ENCODE peak calls at places on chromosomes 12 and 14, in five cellular contexts. S is ovary, K is suprapubic skin, M is A549, T is stomach. N is an unnamed sample.

GRCh38 chr14:50666772-50667490 is 1.2 kb downstream of the SAV1 start:
- DNase-seq in S (peak), K (no peak), M (no peak), T (peak), N (no peak)

GRCh38 chr14:31505411-31505810 is 17.6 kb upstream of the GPR33 start:
- DNase-seq in S (no peak), K (no peak), M (no peak), T (no peak), N (no peak)

GRCh38 chr14:102217399-102217798 is 77.7 kb downstream of the WDR20 start:
- DNase-seq in S (no peak), K (no peak), M (no peak), T (no peak), N (no peak)

GRCh38 chr14:80388980-80389711 is 177.8 kb upstream of the DIO2 start:
- DNase-seq in S (no peak), K (no peak), M (peak), T (no peak), N (no peak)

GRCh38 chr12:87469295-87469694 is 559.9 kb downstream of the C12orf50 start:
- DNase-seq in S (no peak), K (no peak), M (no peak), T (no peak), N (no peak)

GRCh38 chr14:99519347-99519881 is 38.2 kb downstream of the CCNK start:
- DNase-seq in S (no peak), K (no peak), M (no peak), T (no peak), N (no peak)

GRCh38 chr12:131675126-131676080 is 35.5 kb upstream of the SFSWAP start:
- DNase-seq in S (no peak), K (peak), M (no peak), T (no peak), N (no peak)

GRCh38 chr12:100128509-100128908 is 14.2 kb downstream of the BLTP3B start:
- DNase-seq in S (no peak), K (no peak), M (peak), T (no peak), N (peak)

GRCh38 chr12:5391638-5392037 is 40.3 kb upstream of the NTF3 start:
- DNase-seq in S (no peak), K (no peak), M (no peak), T (no peak), N (no peak)

GRCh38 chr12:53224268-53224896 is 7.6 kb downstream of the RARG start:
- DNase-seq in S (no peak), K (no peak), M (peak), T (no peak), N (no peak)

GRCh38 chr12:70576341-70577282 is 60.6 kb downstream of the PTPRB start:
- DNase-seq in S (no peak), K (no peak), M (peak), T (no peak), N (no peak)

GRCh38 chr14:30440986-30441385 is 118.0 kb upstream of the G2E3 start:
- DNase-seq in S (no peak), K (no peak), M (no peak), T (no peak), N (no peak)

GRCh38 chr14:106564058-106564643 is 1037.8 kb downstream of the TMEM121 start:
- DNase-seq in S (no peak), K (no peak), M (peak), T (no peak), N (no peak)

GRCh38 chr14:70473825-70474224 is 21.9 kb downstream of the ADAM21 start:
- DNase-seq in S (no peak), K (no peak), M (no peak), T (no peak), N (no peak)

GRCh38 chr12:125453751-125454150 is 388.5 kb downstream of the AACS start:
- DNase-seq in S (no peak), K (no peak), M (no peak), T (no peak), N (no peak)

GRCh38 chr12:107404981-107405380 is 280.6 kb upstream of the PWP1 start:
- DNase-seq in S (no peak), K (no peak), M (peak), T (no peak), N (no peak)

GRCh38 chr14:68944162-68944561 is 34.9 kb downstream of the ACTN1 start:
- DNase-seq in S (no peak), K (no peak), M (no peak), T (no peak), N (no peak)

GRCh38 chr14:24392327-24393098 is 6.3 kb upstream of the NYNRIN start:
- DNase-seq in S (no peak), K (no peak), M (peak), T (no peak), N (no peak)

GRCh38 chr12:100953677-100954076 is 159.1 kb downstream of the ANO4 start:
- DNase-seq in S (no peak), K (no peak), M (no peak), T (no peak), N (no peak)

GRCh38 chr12:24045816-24046257 is 96.4 kb upstream of the SOX5 start:
- DNase-seq in S (no peak), K (no peak), M (no peak), T (no peak), N (no peak)

GRCh38 chr12:122005252-122005651 is 16.4 kb upstream of the BCL7A start:
- DNase-seq in S (no peak), K (no peak), M (no peak), T (no peak), N (no peak)

GRCh38 chr14:63986789-63987533 is 134.2 kb downstream of the SYNE2 start:
- DNase-seq in S (no peak), K (no peak), M (no peak), T (no peak), N (no peak)

GRCh38 chr12:73629893-73630872 is 907.5 kb upstream of the ATXN7L3B start:
- DNase-seq in S (no peak), K (no peak), M (no peak), T (no peak), N (no peak)
- TF ChIP-seq EP300 in S (no peak), K (no peak), M (no peak), T (no peak), N (no peak)

GRCh38 chr12:11202811-11203210 is 16.1 kb upstream of the TAS2R42 start:
- DNase-seq in S (no peak), K (no peak), M (no peak), T (no peak), N (no peak)

GRCh38 chr12:11209098-11209497 is 22.4 kb upstream of the TAS2R42 start:
- DNase-seq in S (no peak), K (no peak), M (no peak), T (no peak), N (no peak)

GRCh38 chr12:11204173-11204572 is 17.4 kb upstream of the TAS2R42 start:
- DNase-seq in S (no peak), K (no peak), M (no peak), T (no peak), N (no peak)
- H3K27ac ChIP-seq in S (no peak), K (no peak), M (no peak), T (no peak), N (no peak)

GRCh38 chr12:120228041-120228290 is 27.1 kb upstream of the RPLP0 start:
- DNase-seq in S (no peak), K (no peak), M (no peak), T (no peak), N (no peak)

GRCh38 chr12:120225852-120226640 is 25.1 kb upstream of the RPLP0 start:
- DNase-seq in S (no peak), K (no peak), M (no peak), T (peak), N (no peak)

GRCh38 chr12:120228291-120229070 is 27.6 kb upstream of the RPLP0 start:
- DNase-seq in S (peak), K (peak), M (peak), T (peak), N (peak)

GRCh38 chr12:120229071-120229582 is 28.2 kb upstream of the RPLP0 start:
- DNase-seq in S (no peak), K (peak), M (no peak), T (no peak), N (no peak)

GRCh38 chr12:120227233-120228040 is 26.5 kb upstream of the RPLP0 start:
- DNase-seq in S (no peak), K (no peak), M (no peak), T (no peak), N (no peak)
- TF ChIP-seq POLR2A in S (no peak), K (no peak), M (no peak), T (no peak), N (no peak)

DNA sequence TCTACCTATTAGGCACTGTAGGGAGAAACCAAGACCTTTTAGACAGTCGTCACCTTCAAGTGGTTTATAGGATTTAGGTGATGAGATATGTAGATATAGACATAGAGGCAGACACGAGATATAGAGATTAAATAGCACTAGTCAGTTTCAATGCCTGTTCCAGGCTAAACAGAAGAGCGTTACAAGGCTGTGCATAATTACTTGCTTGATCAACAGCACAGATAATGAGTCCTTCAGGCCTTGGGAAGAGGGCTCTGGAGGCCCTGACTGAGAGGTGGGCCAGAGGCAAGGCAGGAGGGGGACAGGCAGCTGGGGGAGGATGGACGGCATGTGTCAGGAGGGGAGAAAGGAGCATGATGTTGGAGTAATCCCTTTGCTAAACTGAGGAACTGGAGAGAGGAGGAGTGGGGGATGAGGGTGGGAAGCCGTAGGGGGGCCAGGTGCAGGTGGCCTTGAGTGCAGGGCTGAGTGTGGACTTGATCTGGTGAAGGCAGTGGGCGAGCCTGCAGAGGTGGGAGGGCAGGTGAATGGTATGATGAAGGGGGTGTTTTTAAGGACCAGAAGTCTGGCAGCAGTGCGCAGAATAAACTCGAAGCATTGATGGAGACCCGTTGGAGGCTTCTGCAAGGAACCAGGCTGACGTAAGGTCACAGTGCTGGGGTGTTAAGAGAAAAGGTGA is 43.9 kb upstream of the ATP23 start:
- DNase-seq in S (no peak), K (no peak), M (no peak), T (no peak), N (no peak)
- TF ChIP-seq EP300 in S (no peak), K (no peak), M (no peak), T (no peak), N (no peak)

GRCh38 chr12:116278667-116279066 is 1.2 kb upstream of the MED13L start:
- DNase-seq in S (no peak), K (no peak), M (no peak), T (no peak), N (no peak)

GRCh38 chr12:116280590-116281290 is 3.2 kb upstream of the MED13L start:
- DNase-seq in S (no peak), K (no peak), M (no peak), T (no peak), N (no peak)

GRCh38 chr12:116276433-116277216 is 868 bp downstream of the MED13L start:
- DNase-seq in S (peak), K (peak), M (peak), T (peak), N (peak)

GRCh38 chr12:116277393-116278258 is at the start of gene MED13L:
- DNase-seq in S (peak), K (peak), M (peak), T (peak), N (peak)

DNA sequence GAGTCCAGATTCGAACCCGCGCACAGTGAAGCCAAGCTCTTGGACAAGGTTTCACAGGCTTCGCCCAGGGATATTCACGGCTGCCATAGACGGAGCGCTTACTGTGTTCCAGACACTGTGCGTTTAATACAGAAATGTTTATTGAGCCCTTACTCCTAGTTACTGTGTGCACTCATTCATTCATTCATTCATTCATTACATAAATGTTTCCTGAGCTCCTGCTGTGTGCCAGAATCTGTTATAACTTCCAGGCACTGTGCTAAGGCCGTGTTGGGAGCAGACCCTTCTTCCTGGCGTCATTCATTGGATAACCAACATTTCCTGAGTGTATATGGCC is 734 bp upstream of the MED13L start:
- DNase-seq in S (no peak), K (no peak), M (no peak), T (no peak), N (no peak)
- H3K27ac ChIP-seq in S (no peak), K (peak), M (peak), T (no peak), N (peak)

DNA sequence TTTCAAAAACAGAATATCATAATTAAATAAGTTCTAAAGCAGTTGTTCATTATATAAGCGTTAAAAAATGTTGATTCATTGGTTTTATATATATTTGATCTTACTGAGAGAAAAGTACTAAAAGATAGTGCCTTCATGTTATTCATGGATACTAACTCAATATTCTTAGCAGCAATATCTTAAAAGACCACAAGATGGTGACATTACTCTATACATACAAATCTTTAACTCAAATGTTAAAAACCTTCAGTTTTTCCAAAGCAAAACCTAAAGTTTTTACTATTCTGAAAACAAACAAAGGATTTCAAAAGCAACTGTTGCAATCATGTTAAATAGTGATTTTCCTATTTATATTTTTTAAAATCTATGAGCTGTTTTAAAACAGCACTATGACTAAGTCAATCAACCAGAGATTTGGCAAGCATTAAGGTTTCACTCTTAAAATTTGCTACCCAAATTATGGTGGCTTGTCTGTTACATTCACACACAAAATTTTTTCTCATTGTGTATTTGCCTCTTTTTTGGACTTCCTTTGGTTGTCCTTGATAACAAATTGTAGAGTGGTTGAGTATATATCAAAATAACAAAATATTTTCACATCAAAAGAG is 50.1 kb upstream of the RERGL start:
- DNase-seq in S (no peak), K (no peak), M (no peak), T (no peak), N (no peak)
- TF ChIP-seq POLR2A in S (no peak), K (no peak), M (no peak), T (no peak), N (no peak)

DNA sequence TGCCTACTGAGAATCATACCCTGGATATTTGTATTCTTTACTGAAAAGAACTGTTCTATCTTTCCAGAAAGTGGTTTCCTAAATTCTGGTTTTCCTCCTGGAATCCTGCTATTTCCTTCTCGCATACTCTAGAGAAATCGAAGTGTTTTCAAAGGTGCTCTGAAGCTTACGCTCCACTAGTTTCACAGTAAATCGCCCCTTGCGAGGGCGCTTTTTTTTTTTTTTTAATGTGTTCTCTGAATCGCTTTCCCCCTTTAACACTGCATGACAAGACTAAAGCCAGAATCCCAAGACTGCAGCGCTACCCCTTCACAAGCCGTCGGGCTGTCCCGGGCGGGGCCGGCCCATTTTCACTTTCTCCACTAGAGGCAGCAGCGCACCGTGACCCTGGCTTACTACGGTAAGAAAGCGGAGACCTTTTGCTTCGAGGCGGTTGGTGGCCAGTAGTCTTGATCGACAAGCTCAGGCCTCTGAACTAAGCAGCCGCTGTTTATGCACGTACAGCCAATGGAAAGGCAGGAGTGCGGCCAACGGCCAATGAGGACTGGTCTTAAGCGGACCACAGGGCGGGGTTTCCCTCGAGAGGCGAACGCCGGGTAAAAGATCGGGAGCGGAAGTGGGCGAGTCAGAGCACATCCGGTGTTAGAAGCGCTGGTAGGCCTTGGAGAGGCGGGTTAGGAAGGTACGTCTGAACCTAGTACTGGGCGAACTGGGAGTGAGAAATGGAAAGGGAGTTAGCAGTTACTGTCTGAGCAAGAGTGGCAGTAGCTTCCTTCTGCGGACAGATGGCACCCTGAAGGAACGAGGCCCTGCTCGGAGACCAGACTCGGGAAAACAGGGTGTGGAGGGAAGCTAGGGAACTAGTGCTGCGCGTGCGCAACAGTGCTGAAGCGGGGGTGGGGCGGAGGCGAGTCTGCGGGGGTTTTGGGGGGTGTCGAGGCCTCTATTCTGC is at the start of gene TMBIM6:
- DNase-seq in S (peak), K (peak), M (peak), T (peak), N (peak)
- TF ChIP-seq EP300 in S (no peak), K (no peak), M (no peak), T (no peak), N (peak)

DNA sequence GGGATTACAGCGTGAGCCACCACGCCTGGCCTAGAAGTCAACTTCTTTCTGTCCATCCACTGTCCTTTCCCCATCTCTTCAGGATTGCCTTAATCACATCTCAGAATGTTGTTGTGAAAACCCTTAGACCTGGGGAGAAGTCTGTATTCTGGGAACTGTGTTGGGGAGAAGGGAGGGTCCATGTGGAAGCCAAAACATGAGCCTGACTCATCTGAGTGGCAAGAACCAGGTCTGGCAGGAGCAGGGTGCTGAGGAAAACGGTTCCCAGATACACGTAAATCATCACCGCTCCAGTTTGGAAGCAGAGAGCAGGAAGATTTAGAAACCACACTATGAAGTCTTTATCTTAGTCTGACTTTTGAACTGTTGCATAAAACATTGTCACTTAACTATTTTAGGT is 245.6 kb upstream of the RGS6 start:
- DNase-seq in S (peak), K (no peak), M (no peak), T (no peak), N (no peak)
- H3K27ac ChIP-seq in S (peak), K (no peak), M (no peak), T (no peak), N (peak)